ENCODE peak calls at places on chromosomes 12 and 14, in six cellular contexts. D is uterus, F is lower leg skin, T is tibial nerve, Z is A549, Y is heart left ventricle. M is an unnamed sample.

GRCh38 chr12:50061946-50062725 is 4.7 kb downstream of the ASIC1 start:
- DNase-seq in F (no peak), D (no peak), Z (no peak), T (no peak), Y (no peak), M (no peak)

GRCh38 chr12:52952082-52952801 is 3.3 kb downstream of the KRT18 start:
- DNase-seq in T (no peak), Y (no peak), F (no peak), D (no peak), Z (peak), M (no peak)

GRCh38 chr12:132517013-132517739 is 27.2 kb downstream of the FBRSL1 start:
- DNase-seq in Z (no peak), F (no peak), D (no peak), T (no peak), Y (no peak), M (no peak)

GRCh38 chr12:50690923-50691322 is 73.0 kb upstream of the ATF1 start:
- DNase-seq in F (peak), D (no peak), Y (peak), Z (no peak), T (peak), M (no peak)

GRCh38 chr12:52210186-52210924 is 18.5 kb upstream of the KRT80 start:
- DNase-seq in F (peak), Z (peak), D (no peak), T (peak), Y (no peak), M (no peak)

GRCh38 chr14:34933301-34933700 is 49.5 kb upstream of the SRP54 start:
- DNase-seq in T (no peak), F (no peak), Z (no peak), Y (no peak), D (no peak), M (no peak)

GRCh38 chr14:26730929-26731618 is 133.2 kb upstream of the NOVA1 start:
- DNase-seq in Z (peak), T (no peak), Y (no peak), D (no peak), F (no peak), M (no peak)

GRCh38 chr12:75981773-75982564 is 49.6 kb downstream of the PHLDA1 start:
- DNase-seq in T (no peak), F (no peak), D (no peak), Y (peak), Z (peak), M (no peak)

GRCh38 chr14:102215071-102215470 is 75.4 kb downstream of the WDR20 start:
- DNase-seq in Z (no peak), D (peak), T (no peak), F (no peak), Y (peak), M (no peak)

GRCh38 chr12:21502164-21502496 is 541 bp downstream of the GOLT1B start:
- DNase-seq in T (no peak), Y (no peak), Z (peak), F (peak), D (no peak), M (no peak)

GRCh38 chr14:90795744-90796143 is 20.5 kb downstream of the TTC7B start:
- DNase-seq in Z (peak), T (no peak), D (no peak), Y (no peak), F (no peak), M (no peak)

GRCh38 chr12:6773662-6774351 is 1.5 kb downstream of the LAG3 start:
- DNase-seq in Y (no peak), D (no peak), F (no peak), Z (no peak), T (no peak), M (no peak)

GRCh38 chr12:131702573-131702877 is 8.4 kb upstream of the SFSWAP start:
- DNase-seq in Z (no peak), T (no peak), D (no peak), Y (no peak), F (no peak), M (no peak)

GRCh38 chr14:67962215-67962644 is 142.7 kb downstream of the RAD51B start:
- DNase-seq in Z (no peak), Y (no peak), D (no peak), F (no peak), T (no peak), M (peak)

GRCh38 chr12:50224026-50224692 is 57.0 kb upstream of the CERS5 start:
- DNase-seq in F (no peak), Z (peak), T (no peak), Y (no peak), D (no peak), M (no peak)

GRCh38 chr12:115264605-115265004 is 580.6 kb upstream of the TBX3 start:
- DNase-seq in T (no peak), Y (no peak), Z (no peak), F (no peak), D (no peak), M (no peak)

GRCh38 chr14:85853996-85854526 is 324.1 kb downstream of the FLRT2 start:
- DNase-seq in F (no peak), Z (no peak), Y (no peak), T (no peak), D (no peak), M (no peak)

GRCh38 chr12:117129391-117129790 is 30.2 kb upstream of the TESC start:
- DNase-seq in Y (no peak), D (no peak), T (no peak), F (no peak), Z (no peak), M (no peak)

GRCh38 chr12:41663487-41664258 is 475.6 kb downstream of the PDZRN4 start:
- DNase-seq in D (no peak), T (no peak), F (no peak), Z (peak), Y (no peak), M (no peak)

GRCh38 chr14:48350971-48351370 is 675.6 kb upstream of the MDGA2 start:
- DNase-seq in F (no peak), T (no peak), Y (no peak), D (no peak), Z (no peak), M (no peak)

GRCh38 chr12:65832217-65832616 is 7.9 kb downstream of the HMGA2 start:
- DNase-seq in Y (no peak), Z (no peak), D (no peak), F (no peak), T (no peak), M (no peak)

GRCh38 chr14:32307881-32308582 is 21.1 kb upstream of the AKAP6 start:
- DNase-seq in D (no peak), F (no peak), Z (peak), T (no peak), Y (no peak), M (no peak)

GRCh38 chr12:52305921-52306705 is 14.8 kb upstream of the KRT81 start:
- DNase-seq in Y (no peak), Z (peak), F (peak), D (no peak), T (no peak), M (no peak)

GRCh38 chr12:124314207-124314606 is 19.3 kb downstream of the RFLNA start:
- DNase-seq in T (no peak), D (no peak), F (no peak), Z (no peak), Y (no peak), M (no peak)

GRCh38 chr14:91424813-91425719 is 7.4 kb upstream of the CCDC88C start:
- DNase-seq in T (no peak), F (peak), Y (no peak), Z (no peak), D (no peak), M (no peak)

GRCh38 chr12:4031703-4032291 is 158.6 kb upstream of the PARP11 start:
- DNase-seq in Z (peak), F (peak), D (no peak), T (no peak), Y (peak), M (no peak)

GRCh38 chr12:29239336-29239735 is 90.3 kb downstream of the FAR2 start:
- DNase-seq in F (no peak), Z (no peak), T (no peak), Y (no peak), D (no peak), M (no peak)

GRCh38 chr12:33670284-33670683 is 230.7 kb upstream of the SYT10 start:
- DNase-seq in Z (no peak), D (no peak), Y (no peak), T (no peak), F (no peak), M (no peak)

GRCh38 chr12:78018146-78018910 is 187.6 kb downstream of the NAV3 start:
- DNase-seq in T (no peak), Y (peak), Z (no peak), D (no peak), F (no peak), M (no peak)

GRCh38 chr14:105315211-105315721 is 718 bp downstream of the PACS2 start:
- DNase-seq in T (no peak), F (peak), Z (peak), D (no peak), Y (no peak), M (peak)

GRCh38 chr14:24940213-24940783 is 109.6 kb downstream of the STXBP6 start:
- DNase-seq in F (no peak), T (no peak), D (no peak), Y (no peak), Z (no peak), M (no peak)

GRCh38 chr14:96748371-96748770 is 48.8 kb upstream of the VRK1 start:
- DNase-seq in Y (no peak), T (no peak), Z (no peak), F (peak), D (no peak), M (no peak)

GRCh38 chr14:60724080-60724618 is at the start of gene SIX4:
- DNase-seq in T (peak), D (peak), Y (peak), F (peak), Z (peak), M (peak)

GRCh38 chr12:127336416-127336815 is 930.6 kb upstream of the TMEM132C start:
- DNase-seq in D (no peak), F (no peak), Y (no peak), T (no peak), Z (no peak), M (no peak)

GRCh38 chr12:57882575-57882974 is 36.0 kb upstream of the CTDSP2 start:
- DNase-seq in Y (no peak), T (no peak), Z (no peak), F (no peak), D (no peak), M (no peak)
- TF ChIP-seq POLR2A in Y (no peak), T (no peak), Z (no peak), F (no peak), D (no peak), M (no peak)

DNA sequence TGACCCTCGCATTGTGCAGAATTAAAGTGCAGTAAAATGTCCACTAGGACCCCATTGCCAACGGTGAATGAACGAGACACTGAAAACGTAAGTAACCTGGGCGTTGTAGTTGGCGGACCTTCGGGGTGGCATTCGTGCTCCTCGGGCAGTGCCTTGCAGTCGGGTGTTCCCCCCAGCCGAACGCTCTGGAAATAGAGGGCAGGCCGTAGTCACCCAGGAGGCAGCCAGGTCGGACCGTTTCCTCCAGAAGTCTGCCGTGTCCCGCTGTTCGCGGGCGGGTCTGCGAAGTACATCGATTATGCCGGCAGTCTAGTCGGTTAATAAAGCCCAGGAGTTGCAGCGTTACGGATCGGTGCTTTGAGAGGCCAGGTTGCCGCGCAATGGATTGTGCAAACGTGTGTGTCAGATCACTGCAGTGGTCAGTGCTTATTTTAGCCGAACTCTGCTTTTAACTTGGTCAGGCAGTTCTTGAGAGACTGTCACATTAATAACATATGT is 828 bp downstream of the MARK3 start:
- DNase-seq in T (no peak), D (no peak), Z (no peak), F (peak), Y (peak), M (no peak)
- TF ChIP-seq POLR2A in T (no peak), D (no peak), Z (no peak), F (no peak), Y (no peak), M (no peak)

GRCh38 chr12:9091933-9092598 is 23.7 kb downstream of the A2M start:
- DNase-seq in T (no peak), D (no peak), Y (no peak), Z (no peak), F (no peak), M (no peak)

GRCh38 chr12:9087087-9087835 is 28.5 kb downstream of the A2M start:
- DNase-seq in T (no peak), Y (no peak), F (no peak), D (no peak), Z (no peak), M (no peak)

GRCh38 chr12:9086087-9086486 is 29.6 kb downstream of the A2M start:
- DNase-seq in D (no peak), Y (no peak), F (no peak), Z (no peak), T (no peak), M (no peak)

GRCh38 chr12:9094512-9095206 is 21.1 kb downstream of the A2M start:
- DNase-seq in T (no peak), F (no peak), Z (no peak), Y (no peak), D (no peak), M (no peak)

DNA sequence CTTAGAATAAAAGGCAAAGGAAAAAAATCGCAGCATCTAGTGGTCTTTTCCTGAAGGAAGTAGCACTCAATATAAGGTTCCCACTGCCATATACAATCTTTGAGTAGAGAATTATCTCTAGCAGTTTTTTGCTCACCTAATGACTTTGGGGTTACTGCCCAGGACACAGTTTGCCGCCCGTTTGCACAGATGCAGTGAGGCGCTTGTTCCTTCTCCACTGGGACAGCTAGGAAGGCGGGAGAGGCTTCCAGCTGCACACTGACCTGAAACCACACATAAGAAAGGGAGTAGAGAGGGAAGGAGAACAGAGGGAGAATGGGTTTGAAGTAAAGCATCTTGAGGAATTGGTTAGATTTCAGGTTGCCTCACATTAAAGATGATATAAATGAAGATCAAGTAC is 25.5 kb downstream of the A2M start:
- DNase-seq in Z (no peak), F (no peak), D (no peak), Y (no peak), T (no peak), M (no peak)
- TF ChIP-seq POLR2A in Z (no peak), F (no peak), D (no peak), Y (no peak), T (no peak), M (no peak)

GRCh38 chr12:114226241-114226928 is 179.6 kb downstream of the TBX5 start:
- DNase-seq in F (peak), Z (no peak), T (no peak), D (no peak), Y (no peak), M (no peak)

GRCh38 chr12:114220311-114220710 is 185.6 kb downstream of the TBX5 start:
- DNase-seq in D (no peak), Z (no peak), Y (no peak), T (no peak), F (no peak), M (no peak)

GRCh38 chr12:114218136-114218535 is 187.8 kb downstream of the TBX5 start:
- DNase-seq in T (no peak), Y (no peak), Z (no peak), F (no peak), D (no peak), M (no peak)

GRCh38 chr12:114221976-114222630 is 183.8 kb downstream of the TBX5 start:
- DNase-seq in Z (no peak), T (no peak), F (no peak), D (no peak), Y (no peak), M (no peak)

GRCh38 chr12:114221136-114221838 is 184.7 kb downstream of the TBX5 start:
- DNase-seq in Y (no peak), T (no peak), Z (no peak), D (no peak), F (no peak), M (no peak)
- TF ChIP-seq POLR2A in Y (no peak), T (no peak), Z (no peak), D (no peak), F (no peak), M (no peak)

DNA sequence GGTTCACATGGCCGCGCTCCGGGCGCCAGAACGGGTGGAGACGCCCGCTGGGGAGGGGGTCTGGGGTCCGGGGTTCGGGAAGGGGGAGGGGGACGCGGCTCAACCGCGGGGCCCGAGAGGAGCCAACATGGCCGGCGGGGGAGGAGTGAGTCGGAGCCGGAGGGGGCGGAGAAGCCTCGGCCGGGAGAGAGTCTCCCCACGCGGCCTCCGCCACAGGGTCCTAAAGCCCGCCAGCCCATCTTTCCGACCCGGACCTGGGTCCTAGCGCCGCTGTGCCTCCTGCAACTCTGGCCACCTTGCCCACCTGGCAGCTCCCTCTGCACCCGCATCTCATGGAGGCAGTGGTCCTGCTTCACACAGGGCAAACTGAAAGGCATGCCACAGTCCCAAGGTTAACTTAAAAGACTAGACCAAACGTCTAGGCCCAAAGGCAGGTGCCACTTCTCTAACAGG is at the start of gene BAZ2A:
- DNase-seq in F (peak), Z (peak), D (peak), T (peak), Y (peak), M (peak)
- TF ChIP-seq POLR2A in F (no peak), Z (no peak), D (peak), T (peak), Y (no peak), M (no peak)

GRCh38 chr14:94388027-94388895 is at the start of gene SERPINA1:
- DNase-seq in Y (no peak), F (peak), Z (no peak), D (no peak), T (no peak), M (no peak)

GRCh38 chr14:94386085-94387031 is 2.0 kb downstream of the SERPINA1 start:
- DNase-seq in Z (no peak), F (peak), D (no peak), Y (no peak), T (no peak), M (no peak)

GRCh38 chr14:94388896-94389469 is 581 bp upstream of the SERPINA1 start:
- DNase-seq in T (no peak), D (no peak), Y (no peak), F (peak), Z (no peak), M (no peak)

GRCh38 chr14:94385553-94386057 is 2.8 kb downstream of the SERPINA1 start:
- DNase-seq in T (no peak), Z (no peak), F (peak), D (no peak), Y (no peak), M (no peak)

DNA sequence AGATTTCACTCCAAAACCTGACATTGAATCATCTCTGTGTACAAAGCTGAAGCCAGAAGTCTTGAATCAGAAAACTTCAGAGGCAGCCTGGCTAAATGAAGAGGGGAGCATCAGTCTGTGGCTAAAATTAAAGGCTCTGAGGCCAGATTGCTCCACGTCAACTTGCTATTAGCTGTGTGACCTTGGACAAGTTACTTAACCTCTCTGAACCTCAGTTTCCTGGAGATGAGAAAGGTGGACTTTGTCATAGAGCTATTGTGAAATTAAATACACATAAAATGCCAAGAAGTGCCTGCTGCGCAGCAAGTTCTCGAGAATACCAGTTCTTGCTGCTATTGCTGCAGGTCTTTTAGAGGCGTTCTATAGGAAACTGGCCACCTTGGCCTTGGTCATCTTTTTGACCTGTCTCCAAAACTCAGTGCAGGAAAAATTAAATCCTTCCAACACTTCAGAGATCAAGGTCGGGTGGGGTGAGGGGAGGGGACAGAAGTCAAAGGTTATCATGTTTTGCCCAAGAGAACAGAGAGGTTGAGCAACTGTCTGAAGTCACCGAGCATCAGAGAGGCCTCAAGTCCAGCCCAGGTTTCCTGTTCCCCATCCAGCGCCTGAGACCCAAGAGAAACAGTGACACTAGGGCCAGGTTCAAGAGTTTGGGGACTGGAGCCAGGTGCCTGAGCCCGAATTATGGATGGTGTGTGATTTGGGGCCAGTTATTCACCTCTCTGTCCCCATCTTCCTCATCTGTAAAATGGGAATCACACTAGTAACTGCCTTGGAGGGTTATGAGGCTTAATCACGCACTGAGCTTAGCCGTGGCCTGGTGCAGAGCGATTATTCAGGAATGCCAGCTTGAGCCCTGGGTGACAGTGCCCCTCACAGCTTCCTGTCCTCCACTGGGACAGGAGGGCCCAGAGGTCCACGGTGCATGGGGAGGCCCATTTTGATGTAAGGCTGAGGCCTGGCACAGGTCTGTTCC is 1.1 kb downstream of the SERPINA1 start:
- DNase-seq in D (no peak), Z (no peak), F (peak), T (no peak), Y (no peak), M (no peak)
- TF ChIP-seq POLR2A in D (no peak), Z (no peak), F (no peak), T (no peak), Y (no peak), M (no peak)

DNA sequence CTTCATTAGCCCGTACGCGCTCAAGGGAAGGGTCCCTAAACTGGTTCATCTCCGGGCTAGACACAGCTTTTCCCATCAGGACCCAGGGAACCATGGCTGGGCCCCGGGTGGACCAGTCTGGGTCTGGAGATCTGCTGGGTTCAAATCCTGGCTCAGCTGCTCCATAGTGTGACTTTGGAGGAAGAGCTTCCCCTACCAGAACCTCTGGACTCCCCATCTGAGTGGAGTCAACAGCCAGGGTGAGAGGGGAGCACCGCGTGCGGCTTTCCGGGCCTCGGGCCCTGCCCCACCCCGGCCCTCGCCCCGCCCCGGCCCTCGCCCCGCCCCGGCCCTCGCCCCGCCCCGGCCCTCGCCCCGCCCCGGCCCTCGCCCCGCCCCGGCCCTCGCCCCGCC is 41.2 kb downstream of the BEGAIN start:
- DNase-seq in T (no peak), Z (no peak), D (peak), F (no peak), Y (no peak), M (no peak)
- TF ChIP-seq POLR2A in T (no peak), Z (no peak), D (no peak), F (no peak), Y (no peak), M (no peak)

GRCh38 chr12:80445083-80445482 is 1.0 kb downstream of the PTPRQ start:
- DNase-seq in D (no peak), Y (no peak), Z (no peak), T (no peak), F (no peak), M (no peak)
- TF ChIP-seq POLR2A in D (no peak), Y (no peak), Z (no peak), T (no peak), F (no peak), M (no peak)